ENCODE peak calls at places on chromosome 7, in ten cellular contexts. H is OCI-LY7, F is suprapubic skin, T is left ventricle myocardium inferior, B is A549, G is PC-9, U is stomach, V is astrocyte, W is pancreas, D is tibial artery. I is an unnamed sample.

GRCh38 chr7:114862406-114862805 is 59.5 kb upstream of the MDFIC start:
- DNase-seq in H (no peak), F (no peak), T (no peak), B (no peak), G (no peak), U (no peak), V (no peak), W (no peak), D (no peak), I (no peak)

GRCh38 chr7:70298780-70299446 is 700.6 kb downstream of the AUTS2 start:
- DNase-seq in H (no peak), F (no peak), T (no peak), B (no peak), G (no peak), U (no peak), V (no peak), W (no peak), D (no peak), I (no peak)

GRCh38 chr7:86914468-86915054 is 144.9 kb downstream of the ELAPOR2 start:
- DNase-seq in H (peak), F (no peak), T (no peak), B (peak), G (no peak), U (no peak), V (no peak), W (no peak), D (no peak), I (peak)

GRCh38 chr7:139855498-139856270 is 26.6 kb downstream of the TBXAS1 start:
- DNase-seq in H (peak), F (no peak), T (no peak), B (no peak), G (no peak), U (no peak), V (no peak), W (no peak), D (no peak), I (no peak)

GRCh38 chr7:155093586-155093985 is 23.5 kb downstream of the HTR5A start:
- DNase-seq in H (no peak), F (no peak), T (no peak), B (no peak), G (no peak), U (no peak), V (no peak), W (no peak), D (no peak), I (no peak)

GRCh38 chr7:50304911-50305621 is 550 bp downstream of the IKZF1 start:
- DNase-seq in H (peak), F (no peak), T (no peak), B (no peak), G (no peak), U (no peak), V (no peak), W (no peak), D (no peak), I (no peak)

GRCh38 chr7:21923663-21924062 is 22.0 kb downstream of the CDCA7L start:
- DNase-seq in H (no peak), F (no peak), T (no peak), B (no peak), G (no peak), U (no peak), V (peak), W (no peak), D (no peak), I (no peak)

GRCh38 chr7:131294553-131294952 is 33.1 kb upstream of the MKLN1 start:
- DNase-seq in H (no peak), F (no peak), T (no peak), B (no peak), G (no peak), U (no peak), V (no peak), W (no peak), D (no peak), I (no peak)

GRCh38 chr7:134515569-134516468 is 11.5 kb upstream of the AKR1B10 start:
- DNase-seq in H (no peak), F (no peak), T (no peak), B (peak), G (peak), U (no peak), V (peak), W (no peak), D (no peak), I (peak)

GRCh38 chr7:134514663-134515062 is 12.7 kb upstream of the AKR1B10 start:
- DNase-seq in H (peak), F (no peak), T (no peak), B (peak), G (peak), U (no peak), V (peak), W (no peak), D (no peak), I (peak)

DNA sequence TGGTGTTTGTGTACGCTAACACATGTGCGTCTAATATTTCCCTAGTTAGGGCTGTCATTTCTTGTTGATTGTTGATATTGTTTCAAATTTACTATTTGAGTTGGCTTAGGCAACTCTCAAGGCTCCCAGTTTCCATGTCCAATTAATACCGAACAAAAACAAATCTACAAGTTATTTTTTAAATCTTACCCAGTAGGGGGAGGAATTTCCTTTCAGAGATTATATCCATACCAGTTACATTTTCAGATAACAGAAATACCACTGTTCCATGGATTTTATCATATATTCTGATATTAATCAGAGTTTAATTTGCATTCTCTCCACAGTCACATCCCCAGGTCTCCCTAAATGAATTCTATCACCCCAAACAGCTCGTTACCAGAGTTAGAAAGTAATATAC is 7.2 kb upstream of the AKR1B10 start:
- DNase-seq in H (no peak), F (no peak), T (no peak), B (no peak), G (no peak), U (no peak), V (no peak), W (no peak), D (no peak), I (peak)
- TF ChIP-seq CTCF in H (peak), F (no peak), T (no peak), B (peak), G (peak), U (no peak), V (no peak), W (no peak), D (no peak), I (peak)

DNA sequence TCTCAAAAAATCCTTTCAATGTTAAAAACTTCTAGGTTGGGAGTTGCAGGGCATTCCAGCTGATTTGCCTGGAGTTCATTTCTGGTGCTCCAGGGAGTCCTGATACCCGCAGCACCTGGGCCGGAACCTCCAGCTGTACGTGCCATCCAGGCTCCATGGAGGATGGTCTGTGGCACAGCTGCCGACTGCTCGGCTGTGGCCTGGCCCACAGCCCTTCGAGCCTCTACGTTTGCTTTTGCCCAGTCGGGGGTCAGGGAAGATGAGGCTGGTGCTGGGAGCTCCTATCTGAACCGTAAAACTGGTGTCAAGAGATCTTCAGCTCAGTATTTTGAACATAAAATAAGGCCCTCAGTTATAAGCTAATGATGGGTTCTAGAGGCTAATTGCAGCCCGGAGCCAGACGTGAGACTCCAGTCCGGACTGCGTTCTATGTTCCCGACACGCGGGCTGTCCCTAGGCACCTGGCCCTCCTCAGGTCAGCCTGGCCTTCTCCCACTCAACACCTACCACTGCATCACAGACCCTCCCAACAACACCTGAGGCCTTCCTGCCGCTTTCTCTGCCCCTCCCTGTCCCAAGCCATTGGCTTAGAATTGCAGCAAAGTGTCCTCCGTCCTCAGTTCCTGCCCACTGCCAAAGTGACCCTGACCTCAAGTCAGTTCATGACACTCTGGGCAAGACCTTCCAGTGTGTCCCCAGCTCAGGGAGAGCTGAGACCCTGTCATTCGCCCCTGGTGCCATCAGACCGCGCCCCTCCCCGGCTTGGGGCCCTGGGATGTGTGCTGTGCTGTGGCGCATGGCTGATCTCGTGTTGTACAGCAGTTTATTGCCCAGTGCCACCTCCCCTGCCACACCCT is 64.2 kb upstream of the DNAJB6 start:
- DNase-seq in H (no peak), F (peak), T (no peak), B (no peak), G (no peak), U (no peak), V (no peak), W (peak), D (peak), I (no peak)
- H3K4me3 ChIP-seq in H (no peak), F (no peak), T (peak), B (no peak), G (no peak), U (no peak), V (no peak), W (no peak), D (no peak), I (no peak)

GRCh38 chr7:30908681-30909080 is 3.0 kb upstream of the AQP1 start:
- DNase-seq in H (no peak), F (no peak), T (no peak), B (no peak), G (no peak), U (no peak), V (no peak), W (no peak), D (no peak), I (no peak)
- TF ChIP-seq CTCF in H (no peak), F (no peak), T (no peak), B (no peak), G (no peak), U (no peak), V (no peak), W (no peak), D (no peak), I (no peak)

DNA sequence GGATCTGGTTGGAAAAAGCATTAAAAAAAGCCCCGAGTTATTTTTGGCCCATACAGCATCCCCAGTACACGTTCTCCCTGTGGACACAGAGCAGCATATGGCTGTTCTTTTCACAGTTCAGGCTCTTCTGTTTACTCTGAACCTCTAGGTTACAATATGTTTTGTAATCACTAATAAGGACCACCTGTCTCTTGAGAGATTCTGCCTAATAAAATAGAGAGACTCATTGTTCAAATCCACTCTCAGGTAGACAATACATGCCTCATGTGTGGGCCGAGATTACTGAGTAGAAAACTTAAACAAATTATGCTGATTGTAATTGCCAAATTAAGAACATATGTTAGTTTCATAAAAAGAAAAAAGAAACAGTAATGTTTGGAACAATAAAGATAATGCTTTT is 647.7 kb downstream of the GRM8 start:
- DNase-seq in H (no peak), F (no peak), T (no peak), B (no peak), G (no peak), U (no peak), V (no peak), W (no peak), D (no peak), I (no peak)
- H3K4me3 ChIP-seq in H (no peak), F (no peak), T (no peak), B (no peak), G (no peak), U (no peak), V (no peak), W (no peak), D (no peak), I (no peak)

GRCh38 chr7:96224682-96225081 is 97.2 kb downstream of the SLC25A13 start:
- DNase-seq in H (no peak), F (no peak), T (no peak), B (peak), G (no peak), U (no peak), V (no peak), W (no peak), D (no peak), I (no peak)
- TF ChIP-seq CTCF in H (peak), F (no peak), T (peak), B (peak), G (no peak), U (no peak), V (no peak), W (no peak), D (no peak), I (no peak)

I was measured in AG10803.